ENCODE peak calls at places on chromosomes 11 and 22, in eight cellular contexts. One of them, this sample, is unnamed.

GRCh38 chr11:61752117-61752924 is at the start of gene MYRF:
- DNase-seq in stimulated activated naive CD4-positive, alpha-beta T cell: peak; percentile 18
- DNase-seq in fibroblast of lung: no peak
- DNase-seq in brain pericyte: no peak
- DNase-seq in kidney glomerular epithelial cell: no peak
- DNase-seq in HCT116: no peak
- DNase-seq in stimulated activated naive CD8-positive, alpha-beta T cell treated with anti-CD3 and anti-CD28 coated beads, Interleukin-15, amount 100 ng/mL, for 72 hours: peak; percentile 50
- DNase-seq in cardiac fibroblast: peak; percentile 42
- DNase-seq in this sample: peak; percentile 47

GRCh38 chr11:111586305-111586915 is 15.8 kb upstream of the SIK2 start:
- DNase-seq in stimulated activated naive CD4-positive, alpha-beta T cell: peak; percentile 26
- DNase-seq in fibroblast of lung: peak; percentile 66
- DNase-seq in brain pericyte: no peak
- DNase-seq in kidney glomerular epithelial cell: peak; percentile 75
- DNase-seq in HCT116: peak; percentile 55
- DNase-seq in stimulated activated naive CD8-positive, alpha-beta T cell treated with anti-CD3 and anti-CD28 coated beads, Interleukin-15, amount 100 ng/mL, for 72 hours: no peak
- DNase-seq in cardiac fibroblast: peak; percentile 68
- DNase-seq in this sample: no peak

GRCh38 chr11:124520253-124520854 is 23.1 kb downstream of the OR8B12 start:
- DNase-seq in stimulated activated naive CD4-positive, alpha-beta T cell: no peak
- DNase-seq in fibroblast of lung: no peak
- DNase-seq in brain pericyte: no peak
- DNase-seq in kidney glomerular epithelial cell: no peak
- DNase-seq in HCT116: no peak
- DNase-seq in stimulated activated naive CD8-positive, alpha-beta T cell treated with anti-CD3 and anti-CD28 coated beads, Interleukin-15, amount 100 ng/mL, for 72 hours: no peak
- DNase-seq in cardiac fibroblast: no peak
- DNase-seq in this sample: no peak

GRCh38 chr11:121456816-121457431 is 4.2 kb upstream of the SORL1-AS1 start:
- DNase-seq in stimulated activated naive CD4-positive, alpha-beta T cell: no peak
- DNase-seq in fibroblast of lung: no peak
- DNase-seq in brain pericyte: no peak
- DNase-seq in kidney glomerular epithelial cell: no peak
- DNase-seq in HCT116: no peak
- DNase-seq in stimulated activated naive CD8-positive, alpha-beta T cell treated with anti-CD3 and anti-CD28 coated beads, Interleukin-15, amount 100 ng/mL, for 72 hours: no peak
- DNase-seq in cardiac fibroblast: no peak
- DNase-seq in this sample: no peak

GRCh38 chr22:43745783-43746356 is 66.2 kb downstream of the EFCAB6 start:
- DNase-seq in stimulated activated naive CD4-positive, alpha-beta T cell: no peak
- DNase-seq in fibroblast of lung: no peak
- DNase-seq in brain pericyte: no peak
- DNase-seq in kidney glomerular epithelial cell: no peak
- DNase-seq in HCT116: no peak
- DNase-seq in stimulated activated naive CD8-positive, alpha-beta T cell treated with anti-CD3 and anti-CD28 coated beads, Interleukin-15, amount 100 ng/mL, for 72 hours: no peak
- DNase-seq in cardiac fibroblast: no peak
- DNase-seq in this sample: peak; percentile 52

GRCh38 chr11:49208006-49208721 is at the start of gene FOLH1:
- DNase-seq in stimulated activated naive CD4-positive, alpha-beta T cell: no peak
- DNase-seq in fibroblast of lung: peak; percentile 49
- DNase-seq in brain pericyte: no peak
- DNase-seq in kidney glomerular epithelial cell: peak; percentile 5
- DNase-seq in HCT116: no peak
- DNase-seq in stimulated activated naive CD8-positive, alpha-beta T cell treated with anti-CD3 and anti-CD28 coated beads, Interleukin-15, amount 100 ng/mL, for 72 hours: no peak
- DNase-seq in cardiac fibroblast: peak; percentile 18
- DNase-seq in this sample: peak; percentile 91

GRCh38 chr11:6640985-6641701 is 14.5 kb downstream of the DCHS1 start:
- DNase-seq in stimulated activated naive CD4-positive, alpha-beta T cell: no peak
- DNase-seq in fibroblast of lung: no peak
- DNase-seq in brain pericyte: no peak
- DNase-seq in kidney glomerular epithelial cell: no peak
- DNase-seq in HCT116: no peak
- DNase-seq in stimulated activated naive CD8-positive, alpha-beta T cell treated with anti-CD3 and anti-CD28 coated beads, Interleukin-15, amount 100 ng/mL, for 72 hours: no peak
- DNase-seq in cardiac fibroblast: no peak
- DNase-seq in this sample: peak; percentile 76

GRCh38 chr22:26168199-26168915 is 905 bp upstream of the SEZ6L start:
- DNase-seq in stimulated activated naive CD4-positive, alpha-beta T cell: no peak
- DNase-seq in fibroblast of lung: no peak
- DNase-seq in brain pericyte: no peak
- DNase-seq in kidney glomerular epithelial cell: no peak
- DNase-seq in HCT116: no peak
- DNase-seq in stimulated activated naive CD8-positive, alpha-beta T cell treated with anti-CD3 and anti-CD28 coated beads, Interleukin-15, amount 100 ng/mL, for 72 hours: no peak
- DNase-seq in cardiac fibroblast: no peak
- DNase-seq in this sample: peak; percentile 4

GRCh38 chr11:9756461-9756860 is 92.6 kb downstream of the SWAP70 start:
- DNase-seq in stimulated activated naive CD4-positive, alpha-beta T cell: no peak
- DNase-seq in fibroblast of lung: no peak
- DNase-seq in brain pericyte: no peak
- DNase-seq in kidney glomerular epithelial cell: no peak
- DNase-seq in HCT116: no peak
- DNase-seq in stimulated activated naive CD8-positive, alpha-beta T cell treated with anti-CD3 and anti-CD28 coated beads, Interleukin-15, amount 100 ng/mL, for 72 hours: no peak
- DNase-seq in cardiac fibroblast: no peak
- DNase-seq in this sample: no peak

GRCh38 chr11:61120865-61121831 is 18.9 kb downstream of the CD5 start:
- DNase-seq in stimulated activated naive CD4-positive, alpha-beta T cell: no peak
- DNase-seq in fibroblast of lung: peak; percentile 12
- DNase-seq in brain pericyte: no peak
- DNase-seq in kidney glomerular epithelial cell: no peak
- DNase-seq in HCT116: no peak
- DNase-seq in stimulated activated naive CD8-positive, alpha-beta T cell treated with anti-CD3 and anti-CD28 coated beads, Interleukin-15, amount 100 ng/mL, for 72 hours: no peak
- DNase-seq in cardiac fibroblast: peak; percentile 43
- DNase-seq in this sample: no peak

GRCh38 chr22:22848364-22848866 is 39.2 kb upstream of the IGLL5 start:
- DNase-seq in stimulated activated naive CD4-positive, alpha-beta T cell: peak; percentile 47
- DNase-seq in fibroblast of lung: peak; percentile 47
- DNase-seq in brain pericyte: no peak
- DNase-seq in kidney glomerular epithelial cell: peak; percentile 39
- DNase-seq in HCT116: peak; percentile 56
- DNase-seq in stimulated activated naive CD8-positive, alpha-beta T cell treated with anti-CD3 and anti-CD28 coated beads, Interleukin-15, amount 100 ng/mL, for 72 hours: peak; percentile 70
- DNase-seq in cardiac fibroblast: peak; percentile 59
- DNase-seq in this sample: peak; percentile 23

GRCh38 chr11:1226226-1226961 is 3.5 kb downstream of the MUC5B start:
- DNase-seq in stimulated activated naive CD4-positive, alpha-beta T cell: no peak
- DNase-seq in fibroblast of lung: no peak
- DNase-seq in brain pericyte: no peak
- DNase-seq in kidney glomerular epithelial cell: no peak
- DNase-seq in HCT116: no peak
- DNase-seq in stimulated activated naive CD8-positive, alpha-beta T cell treated with anti-CD3 and anti-CD28 coated beads, Interleukin-15, amount 100 ng/mL, for 72 hours: no peak
- DNase-seq in cardiac fibroblast: no peak
- DNase-seq in this sample: no peak

GRCh38 chr11:44823006-44823405 is 96.2 kb downstream of the TSPAN18 start:
- DNase-seq in stimulated activated naive CD4-positive, alpha-beta T cell: no peak
- DNase-seq in fibroblast of lung: no peak
- DNase-seq in brain pericyte: no peak
- DNase-seq in kidney glomerular epithelial cell: no peak
- DNase-seq in HCT116: no peak
- DNase-seq in stimulated activated naive CD8-positive, alpha-beta T cell treated with anti-CD3 and anti-CD28 coated beads, Interleukin-15, amount 100 ng/mL, for 72 hours: no peak
- DNase-seq in cardiac fibroblast: no peak
- DNase-seq in this sample: peak; percentile 55

GRCh38 chr11:4072668-4073285 is 21.8 kb upstream of the RRM1 start:
- DNase-seq in stimulated activated naive CD4-positive, alpha-beta T cell: peak; percentile 35
- DNase-seq in fibroblast of lung: peak; percentile 86
- DNase-seq in brain pericyte: peak; percentile 34
- DNase-seq in kidney glomerular epithelial cell: peak; percentile 80
- DNase-seq in HCT116: peak; percentile 59
- DNase-seq in stimulated activated naive CD8-positive, alpha-beta T cell treated with anti-CD3 and anti-CD28 coated beads, Interleukin-15, amount 100 ng/mL, for 72 hours: peak; percentile 49
- DNase-seq in cardiac fibroblast: peak; percentile 87
- DNase-seq in this sample: no peak

GRCh38 chr11:96070453-96070852 is 146.5 kb upstream of the MTMR2 start:
- DNase-seq in stimulated activated naive CD4-positive, alpha-beta T cell: no peak
- DNase-seq in fibroblast of lung: no peak
- DNase-seq in brain pericyte: no peak
- DNase-seq in kidney glomerular epithelial cell: no peak
- DNase-seq in HCT116: no peak
- DNase-seq in stimulated activated naive CD8-positive, alpha-beta T cell treated with anti-CD3 and anti-CD28 coated beads, Interleukin-15, amount 100 ng/mL, for 72 hours: no peak
- DNase-seq in cardiac fibroblast: no peak
- DNase-seq in this sample: no peak

GRCh38 chr11:1222491-1223345 is at the start of gene MUC5B:
- DNase-seq in stimulated activated naive CD4-positive, alpha-beta T cell: no peak
- DNase-seq in fibroblast of lung: no peak
- DNase-seq in brain pericyte: no peak
- DNase-seq in kidney glomerular epithelial cell: no peak
- DNase-seq in HCT116: no peak
- DNase-seq in stimulated activated naive CD8-positive, alpha-beta T cell treated with anti-CD3 and anti-CD28 coated beads, Interleukin-15, amount 100 ng/mL, for 72 hours: no peak
- DNase-seq in cardiac fibroblast: peak; percentile 30
- DNase-seq in this sample: peak; percentile 80

GRCh38 chr11:105155679-105156078 is 16.1 kb upstream of the CARD18 start:
- DNase-seq in stimulated activated naive CD4-positive, alpha-beta T cell: no peak
- DNase-seq in fibroblast of lung: no peak
- DNase-seq in brain pericyte: no peak
- DNase-seq in kidney glomerular epithelial cell: no peak
- DNase-seq in HCT116: no peak
- DNase-seq in stimulated activated naive CD8-positive, alpha-beta T cell treated with anti-CD3 and anti-CD28 coated beads, Interleukin-15, amount 100 ng/mL, for 72 hours: no peak
- DNase-seq in cardiac fibroblast: no peak
- DNase-seq in this sample: no peak

GRCh38 chr11:1075341-1075911 is 752 bp downstream of the MUC2 start:
- DNase-seq in stimulated activated naive CD4-positive, alpha-beta T cell: no peak
- DNase-seq in fibroblast of lung: no peak
- DNase-seq in brain pericyte: no peak
- DNase-seq in kidney glomerular epithelial cell: no peak
- DNase-seq in HCT116: no peak
- DNase-seq in stimulated activated naive CD8-positive, alpha-beta T cell treated with anti-CD3 and anti-CD28 coated beads, Interleukin-15, amount 100 ng/mL, for 72 hours: no peak
- DNase-seq in cardiac fibroblast: no peak
- DNase-seq in this sample: peak; percentile 64

GRCh38 chr11:46948378-46949131 is 12.0 kb downstream of the CSTPP1 start:
- DNase-seq in stimulated activated naive CD4-positive, alpha-beta T cell: no peak
- DNase-seq in fibroblast of lung: peak; percentile 71
- DNase-seq in brain pericyte: no peak
- DNase-seq in kidney glomerular epithelial cell: peak; percentile 49
- DNase-seq in HCT116: no peak
- DNase-seq in stimulated activated naive CD8-positive, alpha-beta T cell treated with anti-CD3 and anti-CD28 coated beads, Interleukin-15, amount 100 ng/mL, for 72 hours: no peak
- DNase-seq in cardiac fibroblast: peak; percentile 66
- DNase-seq in this sample: no peak

GRCh38 chr22:46737105-46737975 is 712 bp downstream of the CERK start:
- DNase-seq in stimulated activated naive CD4-positive, alpha-beta T cell: peak; percentile 14
- DNase-seq in fibroblast of lung: peak; percentile 38
- DNase-seq in brain pericyte: no peak
- DNase-seq in kidney glomerular epithelial cell: no peak
- DNase-seq in HCT116: no peak
- DNase-seq in stimulated activated naive CD8-positive, alpha-beta T cell treated with anti-CD3 and anti-CD28 coated beads, Interleukin-15, amount 100 ng/mL, for 72 hours: peak; percentile 60
- DNase-seq in cardiac fibroblast: peak; percentile 33
- DNase-seq in this sample: no peak

GRCh38 chr11:21564095-21564494 is 628.8 kb upstream of the ANO5 start:
- DNase-seq in stimulated activated naive CD4-positive, alpha-beta T cell: no peak
- DNase-seq in fibroblast of lung: no peak
- DNase-seq in brain pericyte: no peak
- DNase-seq in kidney glomerular epithelial cell: no peak
- DNase-seq in HCT116: no peak
- DNase-seq in stimulated activated naive CD8-positive, alpha-beta T cell treated with anti-CD3 and anti-CD28 coated beads, Interleukin-15, amount 100 ng/mL, for 72 hours: no peak
- DNase-seq in cardiac fibroblast: no peak
- DNase-seq in this sample: no peak

GRCh38 chr22:30609260-30610185 is 2.5 kb downstream of the TCN2 start:
- DNase-seq in stimulated activated naive CD4-positive, alpha-beta T cell: no peak
- DNase-seq in fibroblast of lung: peak; percentile 88
- DNase-seq in brain pericyte: peak; percentile 67
- DNase-seq in kidney glomerular epithelial cell: peak; percentile 65
- DNase-seq in HCT116: no peak
- DNase-seq in stimulated activated naive CD8-positive, alpha-beta T cell treated with anti-CD3 and anti-CD28 coated beads, Interleukin-15, amount 100 ng/mL, for 72 hours: peak; percentile 50
- DNase-seq in cardiac fibroblast: peak; percentile 78
- DNase-seq in this sample: no peak

GRCh38 chr11:128342511-128343133 is 244.7 kb downstream of the ETS1 start:
- DNase-seq in stimulated activated naive CD4-positive, alpha-beta T cell: no peak
- DNase-seq in fibroblast of lung: peak; percentile 40
- DNase-seq in brain pericyte: peak; percentile 94
- DNase-seq in kidney glomerular epithelial cell: peak; percentile 33
- DNase-seq in HCT116: no peak
- DNase-seq in stimulated activated naive CD8-positive, alpha-beta T cell treated with anti-CD3 and anti-CD28 coated beads, Interleukin-15, amount 100 ng/mL, for 72 hours: peak; percentile 80
- DNase-seq in cardiac fibroblast: peak; percentile 77
- DNase-seq in this sample: peak; percentile 84

GRCh38 chr11:122917311-122917710 is 34.8 kb downstream of the JHY start:
- DNase-seq in stimulated activated naive CD4-positive, alpha-beta T cell: no peak
- DNase-seq in fibroblast of lung: no peak
- DNase-seq in brain pericyte: no peak
- DNase-seq in kidney glomerular epithelial cell: peak; percentile 12
- DNase-seq in HCT116: no peak
- DNase-seq in stimulated activated naive CD8-positive, alpha-beta T cell treated with anti-CD3 and anti-CD28 coated beads, Interleukin-15, amount 100 ng/mL, for 72 hours: no peak
- DNase-seq in cardiac fibroblast: peak; percentile 12
- DNase-seq in this sample: peak; percentile 77

GRCh38 chr11:47616726-47617416 is 22.7 kb upstream of the C1QTNF4 start:
- DNase-seq in stimulated activated naive CD4-positive, alpha-beta T cell: no peak
- DNase-seq in fibroblast of lung: peak; percentile 90
- DNase-seq in brain pericyte: peak; percentile 41
- DNase-seq in kidney glomerular epithelial cell: peak; percentile 32
- DNase-seq in HCT116: peak; percentile 21
- DNase-seq in stimulated activated naive CD8-positive, alpha-beta T cell treated with anti-CD3 and anti-CD28 coated beads, Interleukin-15, amount 100 ng/mL, for 72 hours: no peak
- DNase-seq in cardiac fibroblast: peak; percentile 89
- DNase-seq in this sample: no peak

GRCh38 chr22:23122992-23123803 is 18.6 kb downstream of the RSPH14 start:
- DNase-seq in stimulated activated naive CD4-positive, alpha-beta T cell: no peak
- DNase-seq in fibroblast of lung: no peak
- DNase-seq in brain pericyte: no peak
- DNase-seq in kidney glomerular epithelial cell: no peak
- DNase-seq in HCT116: no peak
- DNase-seq in stimulated activated naive CD8-positive, alpha-beta T cell treated with anti-CD3 and anti-CD28 coated beads, Interleukin-15, amount 100 ng/mL, for 72 hours: no peak
- DNase-seq in cardiac fibroblast: no peak
- DNase-seq in this sample: no peak

GRCh38 chr11:132058211-132058772 is 687.9 kb downstream of the NTM start:
- DNase-seq in stimulated activated naive CD4-positive, alpha-beta T cell: no peak
- DNase-seq in fibroblast of lung: peak; percentile 13
- DNase-seq in brain pericyte: no peak
- DNase-seq in kidney glomerular epithelial cell: no peak
- DNase-seq in HCT116: no peak
- DNase-seq in stimulated activated naive CD8-positive, alpha-beta T cell treated with anti-CD3 and anti-CD28 coated beads, Interleukin-15, amount 100 ng/mL, for 72 hours: no peak
- DNase-seq in cardiac fibroblast: peak; percentile 62
- DNase-seq in this sample: no peak

GRCh38 chr11:64447717-64448598 is 89.0 kb downstream of the RPS6KA4 start:
- DNase-seq in stimulated activated naive CD4-positive, alpha-beta T cell: no peak
- DNase-seq in fibroblast of lung: peak; percentile 20
- DNase-seq in brain pericyte: no peak
- DNase-seq in kidney glomerular epithelial cell: no peak
- DNase-seq in HCT116: no peak
- DNase-seq in stimulated activated naive CD8-positive, alpha-beta T cell treated with anti-CD3 and anti-CD28 coated beads, Interleukin-15, amount 100 ng/mL, for 72 hours: no peak
- DNase-seq in cardiac fibroblast: peak; percentile 24
- DNase-seq in this sample: no peak

GRCh38 chr11:2518112-2518982 is 73.5 kb downstream of the KCNQ1 start:
- DNase-seq in stimulated activated naive CD4-positive, alpha-beta T cell: no peak
- DNase-seq in fibroblast of lung: no peak
- DNase-seq in brain pericyte: no peak
- DNase-seq in kidney glomerular epithelial cell: no peak
- DNase-seq in HCT116: no peak
- DNase-seq in stimulated activated naive CD8-positive, alpha-beta T cell treated with anti-CD3 and anti-CD28 coated beads, Interleukin-15, amount 100 ng/mL, for 72 hours: peak; percentile 6
- DNase-seq in cardiac fibroblast: no peak
- DNase-seq in this sample: peak; percentile 60

GRCh38 chr11:76233936-76234703 is 27.8 kb upstream of the WNT11 start:
- DNase-seq in stimulated activated naive CD4-positive, alpha-beta T cell: no peak
- DNase-seq in fibroblast of lung: peak; percentile 44
- DNase-seq in brain pericyte: no peak
- DNase-seq in kidney glomerular epithelial cell: no peak
- DNase-seq in HCT116: no peak
- DNase-seq in stimulated activated naive CD8-positive, alpha-beta T cell treated with anti-CD3 and anti-CD28 coated beads, Interleukin-15, amount 100 ng/mL, for 72 hours: peak; percentile 41
- DNase-seq in cardiac fibroblast: peak; percentile 70
- DNase-seq in this sample: no peak

GRCh38 chr11:1260023-1260501 is 37.2 kb downstream of the MUC5B start:
- DNase-seq in stimulated activated naive CD4-positive, alpha-beta T cell: peak; percentile 18
- DNase-seq in fibroblast of lung: peak; percentile 37
- DNase-seq in brain pericyte: no peak
- DNase-seq in kidney glomerular epithelial cell: no peak
- DNase-seq in HCT116: peak; percentile 42
- DNase-seq in stimulated activated naive CD8-positive, alpha-beta T cell treated with anti-CD3 and anti-CD28 coated beads, Interleukin-15, amount 100 ng/mL, for 72 hours: no peak
- DNase-seq in cardiac fibroblast: peak; percentile 18
- DNase-seq in this sample: peak; percentile 89

GRCh38 chr11:2929880-2930704 is 872 bp upstream of the PHLDA2 start:
- DNase-seq in stimulated activated naive CD4-positive, alpha-beta T cell: no peak
- DNase-seq in fibroblast of lung: peak; percentile 63
- DNase-seq in brain pericyte: no peak
- DNase-seq in kidney glomerular epithelial cell: peak; percentile 53
- DNase-seq in HCT116: peak; percentile 46
- DNase-seq in stimulated activated naive CD8-positive, alpha-beta T cell treated with anti-CD3 and anti-CD28 coated beads, Interleukin-15, amount 100 ng/mL, for 72 hours: peak; percentile 68
- DNase-seq in cardiac fibroblast: peak; percentile 39
- DNase-seq in this sample: peak; percentile 91

This sample was measured in upper lobe of left lung.